ENCODE peak calls at places on chromosomes 7 and 10, in four cellular contexts. D is brain microvascular endothelial cell, P is lower lobe of right lung, M is fibroblast of lung. W is an unnamed sample.

GRCh38 chr10:111116211-111116610 is 39.4 kb downstream of the ADRA2A start:
- DNase-seq in D (no peak), P (no peak), M (no peak), W (no peak)

GRCh38 chr10:102777696-102778530 is 34.2 kb downstream of the WBP1L start:
- DNase-seq in D (no peak), P (no peak), M (no peak), W (no peak)

GRCh38 chr10:122461729-122462532 is 578 bp downstream of the HTRA1 start:
- DNase-seq in D (no peak), P (peak; percentile 54), M (peak; percentile 39), W (peak; percentile 85)

GRCh38 chr10:128571745-128572144 is 445.5 kb upstream of the MKI67 start:
- DNase-seq in D (no peak), P (no peak), M (no peak), W (no peak)

GRCh38 chr10:102596506-102596971 is 47.7 kb upstream of the TRIM8 start:
- DNase-seq in D (peak; percentile 39), P (no peak), M (peak; percentile 54), W (no peak)

GRCh38 chr7:32169236-32169635 is 99.0 kb upstream of the PDE1C start:
- DNase-seq in D (no peak), P (no peak), M (peak; percentile 23), W (no peak)

GRCh38 chr7:21867816-21868646 is 77.7 kb downstream of the CDCA7L start:
- DNase-seq in D (no peak), P (no peak), M (no peak), W (no peak)

GRCh38 chr10:71156436-71156835 is 55.9 kb upstream of the UNC5B start:
- DNase-seq in D (no peak), P (no peak), M (peak; percentile 59), W (no peak)

GRCh38 chr10:50416181-50416824 is 165.0 kb upstream of the ASAH2 start:
- DNase-seq in D (peak; percentile 14), P (no peak), M (no peak), W (no peak)

GRCh38 chr10:101038486-101038885 is 7.5 kb downstream of the SFXN3 start:
- DNase-seq in D (no peak), P (no peak), M (no peak), W (no peak)

GRCh38 chr10:24027107-24027506 is 181.8 kb upstream of the KIAA1217 start:
- DNase-seq in D (no peak), P (no peak), M (no peak), W (no peak)

DNA sequence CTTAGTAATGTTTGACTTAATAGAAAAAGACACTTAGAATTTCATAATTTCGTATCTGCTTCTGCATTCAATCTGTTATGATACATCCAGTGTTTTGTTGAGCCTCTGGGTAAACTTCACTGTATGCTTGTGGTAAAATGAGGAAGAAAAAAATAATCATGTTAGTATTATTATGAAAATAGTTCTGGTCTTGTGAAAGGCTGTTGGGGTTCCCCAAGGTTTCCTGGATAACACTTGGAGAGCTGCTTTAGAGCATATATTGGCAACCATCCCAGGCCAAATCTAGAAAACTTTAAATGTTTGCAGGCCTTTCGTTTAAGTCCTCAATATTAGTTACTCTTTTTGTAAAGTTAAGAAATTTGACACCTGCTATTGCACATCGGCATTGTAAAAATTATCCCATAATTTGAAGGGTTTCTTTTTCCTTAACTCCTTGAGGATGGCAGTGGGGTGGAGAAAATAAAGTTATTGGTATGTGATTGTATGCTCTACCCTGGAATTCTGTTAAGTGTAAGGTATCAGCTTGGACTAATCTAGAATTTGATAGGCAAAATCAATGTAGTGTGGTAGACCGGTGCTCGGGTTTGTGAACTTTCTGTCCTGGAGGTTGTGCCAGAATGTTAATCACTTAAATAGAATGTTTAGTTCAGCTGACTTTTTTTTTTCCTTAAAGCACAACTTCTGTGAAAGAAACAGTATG is 54.5 kb downstream of the WAC start:
- DNase-seq in D (no peak), P (no peak), M (peak; percentile 17), W (no peak)
- H3K36me3 ChIP-seq in D (peaks cover 29% of the 10 kb centered on the region), P (peaks cover 71% of the 10 kb centered on the region), M (peaks cover 11% of the 10 kb centered on the region), W (peaks cover 60% of the 10 kb centered on the region)

DNA sequence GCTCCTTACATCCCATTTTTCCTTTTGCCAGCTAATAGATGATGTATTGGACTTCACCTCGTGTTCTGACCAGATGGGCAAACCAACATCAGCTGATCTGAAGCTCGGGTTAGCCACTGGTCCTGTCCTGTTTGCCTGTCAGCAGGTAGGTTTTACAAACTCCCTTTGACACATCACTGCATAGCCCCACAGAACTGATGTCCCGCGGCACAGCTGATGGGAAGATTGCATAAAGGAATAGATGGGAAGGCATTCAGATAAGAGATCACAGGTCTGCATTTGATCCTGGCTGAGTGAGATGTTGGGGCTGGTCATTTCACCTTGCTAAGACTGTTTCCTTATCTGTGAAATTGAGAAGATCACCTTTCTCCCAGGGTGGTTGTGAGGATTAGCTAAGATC is 37.9 kb downstream of the PDSS1 start:
- DNase-seq in D (no peak), P (no peak), M (no peak), W (no peak)
- H3K36me3 ChIP-seq in D (peaks cover 27% of the 10 kb centered on the region), P (peaks cover 43% of the 10 kb centered on the region), M (peaks cover 6% of the 10 kb centered on the region), W (peaks cover 88% of the 10 kb centered on the region)

GRCh38 chr10:21929070-21929469 is 74.5 kb downstream of the DNAJC1 start:
- DNase-seq in D (no peak), P (no peak), M (peak; percentile 66), W (no peak)

GRCh38 chr10:21935439-21936023 is 68.0 kb downstream of the DNAJC1 start:
- DNase-seq in D (no peak), P (no peak), M (no peak), W (no peak)

GRCh38 chr10:21934307-21934706 is 69.2 kb downstream of the DNAJC1 start:
- DNase-seq in D (peak; percentile 32), P (no peak), M (no peak), W (no peak)
- H3K36me3 ChIP-seq in D (no peaks in the 10 kb centered on the region), P (no peaks in the 10 kb centered on the region), M (no peaks in the 10 kb centered on the region), W (no peaks in the 10 kb centered on the region)

GRCh38 chr7:129436335-129436923 is 2.2 kb downstream of the STRIP2 start:
- DNase-seq in D (no peak), P (no peak), M (no peak), W (no peak)

GRCh38 chr7:129435414-129435829 is 1.2 kb downstream of the STRIP2 start:
- DNase-seq in D (no peak), P (no peak), M (no peak), W (no peak)

GRCh38 chr7:129433823-129434171 is 435 bp upstream of the STRIP2 start:
- DNase-seq in D (no peak), P (no peak), M (no peak), W (peak; percentile 79)

GRCh38 chr7:129434846-129435318 is 650 bp downstream of the STRIP2 start:
- DNase-seq in D (peak; percentile 2), P (no peak), M (peak; percentile 18), W (no peak)

GRCh38 chr7:129434172-129434845 is at the start of gene STRIP2:
- DNase-seq in D (peak; percentile 72), P (peak; percentile 94), M (peak; percentile 80), W (peak; percentile 92)
- H3K36me3 ChIP-seq in D (no peaks in the 10 kb centered on the region), P (no peaks in the 10 kb centered on the region), M (no peaks in the 10 kb centered on the region), W (no peaks in the 10 kb centered on the region)

GRCh38 chr7:891291-891690 is 14.9 kb downstream of the GET4 start:
- DNase-seq in D (no peak), P (no peak), M (no peak), W (no peak)
- H3K36me3 ChIP-seq in D (peaks cover 50% of the 10 kb centered on the region), P (peaks cover 78% of the 10 kb centered on the region), M (peaks cover 41% of the 10 kb centered on the region), W (no peaks in the 10 kb centered on the region)

GRCh38 chr10:93678805-93679587 is 23.4 kb downstream of the FRA10AC1 start:
- DNase-seq in D (no peak), P (no peak), M (no peak), W (no peak)
- H3K36me3 ChIP-seq in D (peaks cover 8% of the 10 kb centered on the region), P (peaks cover 81% of the 10 kb centered on the region), M (no peaks in the 10 kb centered on the region), W (peaks cover 81% of the 10 kb centered on the region)

DNA sequence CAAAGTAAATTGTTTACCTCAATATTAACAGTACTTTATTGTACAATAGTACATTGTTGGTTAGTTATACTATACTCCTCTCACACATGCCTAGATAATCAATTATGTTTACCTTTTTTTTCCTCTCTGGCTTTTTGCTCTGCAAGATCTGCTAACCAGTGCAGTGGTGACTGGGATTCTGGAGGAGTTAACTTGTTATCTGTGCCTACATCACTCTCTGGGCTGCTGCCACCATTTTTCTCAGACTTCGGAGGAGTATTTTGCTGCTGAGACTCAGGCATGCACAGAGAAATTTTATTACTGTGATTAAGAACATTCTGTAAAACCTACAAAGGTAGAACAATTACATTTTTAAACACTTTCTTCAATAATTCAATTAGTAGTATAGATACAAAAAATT is 59.7 kb downstream of the NRBF2 start:
- DNase-seq in D (no peak), P (no peak), M (peak; percentile 67), W (no peak)
- H3K36me3 ChIP-seq in D (peaks cover 50% of the 10 kb centered on the region), P (peaks cover 97% of the 10 kb centered on the region), M (peaks cover 3% of the 10 kb centered on the region), W (peaks cover 100% of the 10 kb centered on the region)

GRCh38 chr7:151375530-151376217 is 34.1 kb downstream of the NUB1 start:
- DNase-seq in D (no peak), P (no peak), M (no peak), W (no peak)
- H3K36me3 ChIP-seq in D (peaks cover 16% of the 10 kb centered on the region), P (peaks cover 83% of the 10 kb centered on the region), M (peaks cover 2% of the 10 kb centered on the region), W (peaks cover 95% of the 10 kb centered on the region)